ENCODE peak calls at places on chromosomes 4 and X, in four cellular contexts. L is ascending aorta; H is stimulated activated CD4-positive, alpha-beta T cell treated with anti-CD3 and anti-CD28 coated beads, Interleukin-2, amount 100 ng/mL, for 24 hours; G is neural crest cell. N is an unnamed sample.

GRCh38 chrX:55057691-55058249 is 17.1 kb upstream of the PAGE2B start:
- DNase-seq in L (no peak), H (peak), G (peak), N (peak)

GRCh38 chrX:40095588-40096394 is 2.0 kb downstream of the BCOR start:
- DNase-seq in L (no peak), H (no peak), G (no peak), N (no peak)

GRCh38 chr4:10109995-10110670 is 6.5 kb downstream of the WDR1 start:
- DNase-seq in L (no peak), H (no peak), G (no peak), N (no peak)

GRCh38 chr4:16794816-16795445 is 103.5 kb downstream of the LDB2 start:
- DNase-seq in L (no peak), H (peak), G (peak), N (peak)

GRCh38 chr4:183504930-183505555 is at the start of gene ING2:
- DNase-seq in L (no peak), H (no peak), G (no peak), N (peak)

GRCh38 chrX:44011505-44011904 is 38.3 kb upstream of the NDP start:
- DNase-seq in L (no peak), H (no peak), G (no peak), N (no peak)

GRCh38 chr4:29319663-29320340 is 1400.4 kb upstream of the PCDH7 start:
- DNase-seq in L (no peak), H (no peak), G (no peak), N (no peak)

GRCh38 chr4:123737156-123737555 is 340.6 kb downstream of the SPRY1 start:
- DNase-seq in L (no peak), H (no peak), G (no peak), N (no peak)

GRCh38 chr4:159368320-159368719 is 265.4 kb downstream of the RAPGEF2 start:
- DNase-seq in L (no peak), H (no peak), G (no peak), N (no peak)

GRCh38 chrX:118448273-118448783 is 47.3 kb upstream of the DOCK11 start:
- DNase-seq in L (no peak), H (no peak), G (no peak), N (no peak)

GRCh38 chrX:44651347-44651746 is 108.7 kb upstream of the FUNDC1 start:
- DNase-seq in L (no peak), H (no peak), G (no peak), N (peak)

GRCh38 chr4:138911903-138912713 is 103.5 kb upstream of the NOCT start:
- DNase-seq in L (no peak), H (no peak), G (no peak), N (no peak)

GRCh38 chrX:12819231-12819630 is 28.0 kb downstream of the PRPS2 start:
- DNase-seq in L (no peak), H (no peak), G (no peak), N (no peak)

GRCh38 chr4:164716901-164717300 is 37.0 kb upstream of the SMIM31 start:
- DNase-seq in L (no peak), H (no peak), G (no peak), N (peak)

GRCh38 chrX:65608021-65608420 is 59.4 kb upstream of the MSN start:
- DNase-seq in L (no peak), H (no peak), G (no peak), N (no peak)

GRCh38 chr4:48968814-48969213 is 17.3 kb upstream of the CWH43 start:
- DNase-seq in L (no peak), H (no peak), G (no peak), N (no peak)

GRCh38 chrX:71103110-71103983 is 3.2 kb downstream of the CXorf65 start:
- DNase-seq in L (no peak), H (peak), G (peak), N (no peak)

GRCh38 chr4:168162604-168163003 is 70.3 kb downstream of the ANXA10 start:
- DNase-seq in L (no peak), H (no peak), G (no peak), N (no peak)

GRCh38 chr4:82555279-82555678 is 6.5 kb downstream of the TMEM150C start:
- DNase-seq in L (no peak), H (no peak), G (no peak), N (peak)

GRCh38 chr4:6271701-6272465 is 2.2 kb downstream of the WFS1 start:
- DNase-seq in L (no peak), H (no peak), G (no peak), N (no peak)

GRCh38 chr4:39353478-39354177 is 12.5 kb downstream of the RFC1 start:
- DNase-seq in L (no peak), H (no peak), G (no peak), N (no peak)

GRCh38 chrX:134622813-134623185 is 35.5 kb downstream of the PLAC1 start:
- DNase-seq in L (no peak), H (no peak), G (no peak), N (no peak)

GRCh38 chr4:118587116-118587869 is 97.9 kb upstream of the METTL14 start:
- DNase-seq in L (no peak), H (no peak), G (no peak), N (no peak)

GRCh38 chrX:119201570-119201969 is 34.5 kb upstream of the PGRMC1 start:
- DNase-seq in L (no peak), H (no peak), G (no peak), N (no peak)

GRCh38 chr4:28562913-28563312 is 1702.3 kb downstream of the STIM2 start:
- DNase-seq in L (no peak), H (no peak), G (no peak), N (no peak)

GRCh38 chrX:123201720-123202119 is 17.6 kb downstream of the GRIA3 start:
- DNase-seq in L (no peak), H (no peak), G (no peak), N (no peak)

GRCh38 chr4:1264942-1265341 is 16.0 kb upstream of the CTBP1 start:
- DNase-seq in L (no peak), H (no peak), G (no peak), N (no peak)

GRCh38 chr4:82948647-82949204 is 48.2 kb downstream of the THAP9 start:
- DNase-seq in L (no peak), H (no peak), G (no peak), N (no peak)

GRCh38 chrX:98506907-98507306 is 1623.2 kb downstream of the RPA4 start:
- DNase-seq in L (no peak), H (no peak), G (no peak), N (no peak)

GRCh38 chrX:2928127-2928582 is 984 bp downstream of the ARSD start:
- DNase-seq in L (peak), H (no peak), G (peak), N (peak)